ENCODE peak calls at places on chromosomes 4 and X, in ten cellular contexts. S is NCI-H1048; T is CD4-positive, alpha-beta T cell; D is NB4; L is RWPE1; I is spleen; F is MG63; P is right cardiac atrium; Y is astrocyte; R is AG20443. E is an unnamed sample.

GRCh38 chr4:78369691-78370090 is 181.9 kb upstream of the ANXA3 start:
- DNase-seq in S (no peak), R (peak), Y (peak), I (no peak), F (no peak), P (no peak), T (no peak), L (no peak), D (no peak), E (no peak)

GRCh38 chrX:40096395-40097091 is 1.2 kb downstream of the BCOR start:
- DNase-seq in R (peak), F (peak), D (peak), T (peak), L (no peak), Y (no peak), I (peak), S (no peak), P (peak), E (peak)

GRCh38 chrX:13893826-13894225 is 76.9 kb upstream of the GPM6B start:
- DNase-seq in I (no peak), L (no peak), R (no peak), T (no peak), Y (no peak), P (peak), S (no peak), F (peak), D (no peak), E (no peak)

GRCh38 chrX:24862343-24862742 is 153.4 kb downstream of the ARX start:
- DNase-seq in P (no peak), F (no peak), R (no peak), I (no peak), L (no peak), S (no peak), T (no peak), D (no peak), Y (peak), E (no peak)

GRCh38 chrX:85243761-85244410 is at the start of the genes SATL1 and ZNF711:
- DNase-seq in T (no peak), P (peak), S (no peak), R (peak), L (peak), D (no peak), Y (peak), I (peak), F (no peak), E (peak)

GRCh38 chr4:30380404-30380998 is 339.7 kb upstream of the PCDH7 start:
- DNase-seq in D (peak), S (peak), T (no peak), I (no peak), F (peak), Y (peak), R (peak), P (peak), L (peak), E (peak)

GRCh38 chr4:51831133-51831532 is 11.8 kb upstream of the DCUN1D4 start:
- DNase-seq in I (peak), D (peak), F (peak), P (peak), T (peak), R (peak), Y (no peak), S (peak), L (peak), E (peak)

GRCh38 chr4:113952452-113953029 is 26.9 kb downstream of the ARSJ start:
- DNase-seq in I (no peak), T (no peak), S (peak), R (no peak), Y (peak), F (no peak), D (peak), P (no peak), L (peak), E (peak)

GRCh38 chrX:9464435-9465371 is at the start of gene TBL1X:
- DNase-seq in Y (no peak), F (peak), R (peak), I (peak), T (peak), S (no peak), L (no peak), D (peak), P (peak), E (peak)

GRCh38 chr4:87068591-87069021 is 133.8 kb downstream of the AFF1 start:
- DNase-seq in S (no peak), T (no peak), Y (no peak), R (no peak), L (no peak), D (no peak), P (no peak), I (no peak), F (no peak), E (no peak)

GRCh38 chr4:26084414-26084813 is 170.4 kb downstream of the SMIM20 start:
- DNase-seq in L (no peak), F (no peak), S (no peak), R (no peak), I (no peak), D (no peak), P (no peak), Y (no peak), T (no peak), E (no peak)

GRCh38 chrX:113048480-113048879 is 207.8 kb upstream of the AMOT start:
- DNase-seq in D (no peak), P (no peak), I (no peak), F (no peak), Y (no peak), L (no peak), T (no peak), R (no peak), S (no peak), E (no peak)

GRCh38 chrX:72126048-72126415 is 5.7 kb downstream of the RTL5 start:
- DNase-seq in R (no peak), Y (peak), F (no peak), D (no peak), L (no peak), I (no peak), P (peak), T (no peak), S (no peak), E (no peak)

GRCh38 chrX:39850630-39851152 is 247.1 kb downstream of the BCOR start:
- DNase-seq in Y (peak), T (no peak), I (no peak), P (no peak), R (peak), L (no peak), F (no peak), S (no peak), D (peak), E (peak)

GRCh38 chr4:82744284-82744963 is 54.2 kb downstream of the SCD5 start:
- DNase-seq in F (no peak), I (no peak), Y (no peak), P (no peak), R (no peak), L (peak), T (no peak), S (no peak), D (no peak), E (no peak)

GRCh38 chr4:110087116-110087708 is 111.2 kb downstream of the ELOVL6 start:
- DNase-seq in D (no peak), L (peak), S (no peak), P (no peak), T (no peak), R (peak), Y (peak), F (no peak), I (no peak), E (peak)

GRCh38 chrX:121160987-121161386 is 113.6 kb downstream of the GLUD2 start:
- DNase-seq in Y (peak), L (no peak), S (no peak), T (no peak), D (no peak), F (no peak), P (no peak), R (no peak), I (no peak), E (no peak)

GRCh38 chr4:123921339-123921738 is 524.7 kb downstream of the SPRY1 start:
- DNase-seq in F (no peak), S (no peak), R (no peak), L (no peak), T (no peak), D (no peak), I (no peak), Y (no peak), P (peak), E (no peak)

GRCh38 chrX:97529801-97530200 is 646.1 kb downstream of the RPA4 start:
- DNase-seq in R (no peak), T (no peak), D (no peak), S (no peak), I (no peak), Y (peak), L (no peak), P (no peak), F (no peak), E (no peak)

GRCh38 chr4:39304651-39305050 is 61.5 kb downstream of the RFC1 start:
- DNase-seq in F (no peak), T (no peak), Y (peak), L (no peak), D (no peak), I (no peak), P (no peak), S (no peak), R (no peak), E (no peak)

GRCh38 chr4:7659429-7660175 is 224.9 kb upstream of the PSAPL1 start:
- DNase-seq in F (no peak), T (no peak), P (peak), D (no peak), L (no peak), Y (no peak), S (no peak), R (no peak), I (peak), E (no peak)

GRCh38 chr4:6224725-6225124 is 24.4 kb upstream of the JAKMIP1 start:
- DNase-seq in D (no peak), P (no peak), F (no peak), T (no peak), Y (no peak), L (no peak), R (no peak), S (no peak), I (no peak), E (no peak)

GRCh38 chr4:13992975-13993495 is 365.5 kb upstream of the BOD1L1 start:
- DNase-seq in P (no peak), Y (no peak), R (no peak), S (no peak), D (no peak), L (no peak), I (no peak), T (no peak), F (no peak), E (no peak)

GRCh38 chr4:174222266-174222872 is 61.1 kb downstream of the FBXO8 start:
- DNase-seq in P (no peak), R (peak), L (peak), Y (no peak), F (no peak), S (no peak), T (no peak), I (no peak), D (peak), E (peak)

GRCh38 chrX:21373637-21374162 is 518 bp upstream of the CNKSR2 start:
- DNase-seq in L (no peak), T (peak), S (no peak), Y (no peak), R (peak), I (no peak), F (no peak), P (peak), D (no peak), E (no peak)

GRCh38 chr4:185839770-185840169 is 27.8 kb upstream of the SORBS2 start:
- DNase-seq in S (no peak), P (no peak), F (peak), L (no peak), T (no peak), I (no peak), Y (no peak), D (no peak), R (no peak), E (no peak)

GRCh38 chrX:19225906-19226305 is 103.6 kb upstream of the ADGRG2 start:
- DNase-seq in I (no peak), S (no peak), L (peak), D (peak), T (no peak), R (peak), F (no peak), P (no peak), Y (no peak), E (peak)

GRCh38 chr4:112377127-112377635 is 80.0 kb downstream of the ALPK1 start:
- DNase-seq in F (no peak), L (no peak), R (no peak), S (no peak), Y (no peak), I (no peak), D (no peak), P (no peak), T (no peak), E (no peak)

GRCh38 chr4:8534129-8534528 is 46.1 kb upstream of the GPR78 start:
- DNase-seq in I (no peak), F (peak), L (peak), R (no peak), D (no peak), P (no peak), S (peak), Y (peak), T (no peak), E (no peak)

E was measured in KBM-7.